ENCODE peak calls at places on chromosome 14, in five cellular contexts. V is GM19239, U is LHCN-M2, D is GM13976, I is epithelial cell of proximal tubule. O is an unnamed sample.

GRCh38 chr14:104282332-104283196 is 144.2 kb downstream of the KIF26A start:
- DNase-seq in V (no peak), U (no peak), D (no peak), I (no peak), O (no peak)

GRCh38 chr14:74978416-74978947 is 23.1 kb upstream of the PGF start:
- DNase-seq in V (no peak), U (no peak), D (no peak), I (no peak), O (no peak)

GRCh38 chr14:67285876-67286452 is 44.7 kb downstream of the PALS1 start:
- DNase-seq in V (no peak), U (peak), D (peak), I (no peak), O (peak)

GRCh38 chr14:102922490-102923200 is at the start of gene AMN:
- DNase-seq in V (no peak), U (no peak), D (peak), I (no peak), O (no peak)

GRCh38 chr14:103108749-103109207 is 14.3 kb downstream of the EXOC3L4 start:
- DNase-seq in V (no peak), U (peak), D (peak), I (no peak), O (peak)

GRCh38 chr14:59882957-59883356 is 12.4 kb upstream of the RTN1 start:
- DNase-seq in V (no peak), U (no peak), D (no peak), I (no peak), O (peak)

GRCh38 chr14:54325766-54326165 is 71.0 kb upstream of the CDKN3 start:
- DNase-seq in V (no peak), U (no peak), D (no peak), I (no peak), O (no peak)

GRCh38 chr14:104783484-104784217 is 11.9 kb downstream of the AKT1 start:
- DNase-seq in V (no peak), U (no peak), D (no peak), I (no peak), O (no peak)

GRCh38 chr14:95098984-95099599 is 58.2 kb downstream of the DICER1 start:
- DNase-seq in V (no peak), U (peak), D (no peak), I (no peak), O (peak)

GRCh38 chr14:53969326-53969725 is 12.7 kb upstream of the BMP4 start:
- DNase-seq in V (no peak), U (no peak), D (no peak), I (no peak), O (no peak)

GRCh38 chr14:91008759-91009409 is 51.6 kb downstream of the RPS6KA5 start:
- DNase-seq in V (no peak), U (no peak), D (no peak), I (no peak), O (peak)

GRCh38 chr14:73662439-73663056 is 17.8 kb downstream of the DNAL1 start:
- DNase-seq in V (no peak), U (peak), D (no peak), I (peak), O (no peak)

GRCh38 chr14:91356218-91356763 is 61.3 kb downstream of the CCDC88C start:
- DNase-seq in V (no peak), U (no peak), D (no peak), I (no peak), O (no peak)

GRCh38 chr14:102220031-102220430 is 80.3 kb downstream of the WDR20 start:
- DNase-seq in V (peak), U (no peak), D (peak), I (no peak), O (no peak)

GRCh38 chr14:21095430-21096205 is 2.8 kb downstream of the ZNF219 start:
- DNase-seq in V (no peak), U (peak), D (no peak), I (no peak), O (no peak)

GRCh38 chr14:94665121-94665520 is 52.9 kb downstream of the SERPINA3 start:
- DNase-seq in V (no peak), U (peak), D (no peak), I (no peak), O (no peak)

GRCh38 chr14:104872469-104873341 is 7.6 kb downstream of the CEP170B start:
- DNase-seq in V (no peak), U (peak), D (no peak), I (no peak), O (no peak)

GRCh38 chr14:33941727-33942126 is 9.1 kb downstream of the EGLN3 start:
- DNase-seq in V (no peak), U (no peak), D (no peak), I (no peak), O (no peak)

GRCh38 chr14:98965061-98965460 is 306.9 kb downstream of the BCL11B start:
- DNase-seq in V (no peak), U (no peak), D (no peak), I (no peak), O (no peak)

GRCh38 chr14:71780075-71780474 is 152.2 kb upstream of the RGS6 start:
- DNase-seq in V (no peak), U (no peak), D (no peak), I (no peak), O (no peak)

GRCh38 chr14:72745991-72746980 is 147.6 kb downstream of the DPF3 start:
- DNase-seq in V (no peak), U (peak), D (no peak), I (no peak), O (no peak)

GRCh38 chr14:104898870-104899510 is 25.7 kb upstream of the PLD4 start:
- DNase-seq in V (no peak), U (no peak), D (no peak), I (no peak), O (no peak)

GRCh38 chr14:89678715-89679220 is 261.7 kb upstream of the FOXN3 start:
- DNase-seq in V (no peak), U (no peak), D (no peak), I (no peak), O (no peak)

GRCh38 chr14:78088941-78089340 is 81.2 kb upstream of the NRXN3 start:
- DNase-seq in V (no peak), U (no peak), D (no peak), I (no peak), O (no peak)

GRCh38 chr14:24040692-24041091 is 11.1 kb upstream of the CARMIL3 start:
- DNase-seq in V (no peak), U (no peak), D (no peak), I (no peak), O (no peak)

GRCh38 chr14:21352587-21352986 is 31.2 kb downstream of the SUPT16H start:
- DNase-seq in V (peak), U (no peak), D (peak), I (no peak), O (peak)

GRCh38 chr14:75578099-75578785 is at the start of gene FLVCR2:
- DNase-seq in V (peak), U (peak), D (peak), I (no peak), O (peak)

GRCh38 chr14:49549881-49550280 is 36.3 kb downstream of the RPS29 start:
- DNase-seq in V (no peak), U (peak), D (no peak), I (peak), O (no peak)

GRCh38 chr14:22563987-22564386 is 25.0 kb downstream of the DAD1 start:
- DNase-seq in V (no peak), U (no peak), D (no peak), I (no peak), O (no peak)

GRCh38 chr14:66082009-66082408 is 404.2 kb upstream of the CCDC196 start:
- DNase-seq in V (no peak), U (no peak), D (no peak), I (no peak), O (no peak)

GRCh38 chr14:101006008-101006407 is 102.5 kb upstream of the RTL1 start:
- DNase-seq in V (no peak), U (no peak), D (no peak), I (no peak), O (no peak)

GRCh38 chr14:61701946-61702345 is 6.6 kb downstream of the HIF1A start:
- DNase-seq in V (no peak), U (peak), D (no peak), I (no peak), O (no peak)

GRCh38 chr14:98192946-98193345 is 1079.1 kb downstream of the BCL11B start:
- DNase-seq in V (no peak), U (no peak), D (no peak), I (no peak), O (no peak)

GRCh38 chr14:54108481-54109471 is 152.2 kb upstream of the BMP4 start:
- DNase-seq in V (no peak), U (peak), D (no peak), I (peak), O (no peak)

GRCh38 chr14:61582815-61583214 is 112.5 kb upstream of the HIF1A start:
- DNase-seq in V (no peak), U (peak), D (no peak), I (no peak), O (no peak)

GRCh38 chr14:105324080-105324778 is 9.7 kb downstream of the PACS2 start:
- DNase-seq in V (no peak), U (no peak), D (no peak), I (no peak), O (no peak)

GRCh38 chr14:36424478-36425102 is 95.4 kb downstream of the NKX2-1 start:
- DNase-seq in V (no peak), U (no peak), D (no peak), I (no peak), O (no peak)

GRCh38 chr14:100471451-100472093 is 115.6 kb downstream of the BEGAIN start:
- DNase-seq in V (no peak), U (no peak), D (no peak), I (no peak), O (no peak)

GRCh38 chr14:44339256-44339655 is 167.8 kb downstream of the FSCB start:
- DNase-seq in V (no peak), U (no peak), D (no peak), I (no peak), O (no peak)